ENCODE peak calls at places on chromosomes 13 and 19, in seven cellular contexts. O is K562, D is H1, X is SK-N-SH, B is GM12892, V is GM12878, A is HepG2. L is an unnamed sample.

GRCh38 chr13:100512422-100512821 is 76.2 kb downstream of the GGACT start:
- DNase-seq in B (no peak), D (no peak), A (no peak), X (no peak), V (no peak), O (no peak), L (no peak)

GRCh38 chr19:44051654-44052402 is at the start of gene ZNF223:
- DNase-seq in V (peak), A (peak), O (peak), B (peak), D (peak), X (peak), L (peak)

GRCh38 chr13:27997904-27998522 is 9.5 kb upstream of the URAD start:
- DNase-seq in X (no peak), O (peak), A (peak), B (no peak), D (peak), V (no peak), L (no peak)

GRCh38 chr13:52411629-52412028 is 5.7 kb upstream of the THSD1 start:
- DNase-seq in A (no peak), V (peak), O (no peak), X (no peak), D (no peak), B (no peak), L (no peak)

GRCh38 chr19:33055718-33056117 is 9.0 kb downstream of the RHPN2 start:
- DNase-seq in A (no peak), D (no peak), X (no peak), O (no peak), V (no peak), B (no peak), L (no peak)

GRCh38 chr19:10641248-10641647 is 12.9 kb upstream of the ILF3 start:
- DNase-seq in V (no peak), X (no peak), D (no peak), A (no peak), O (no peak), B (no peak), L (no peak)

GRCh38 chr19:18613589-18614234 is 1.0 kb downstream of the TMEM59L start:
- DNase-seq in D (no peak), X (no peak), A (no peak), B (no peak), O (no peak), V (no peak), L (no peak)

GRCh38 chr19:11138659-11139526 is 16.7 kb downstream of the SPC24 start:
- DNase-seq in X (peak), D (peak), A (peak), B (no peak), O (peak), V (no peak), L (no peak)

GRCh38 chr19:4909897-4910593 is 744 bp downstream of the UHRF1 start:
- DNase-seq in O (peak), V (peak), D (peak), X (peak), B (peak), A (peak), L (peak)

GRCh38 chr13:20130652-20131051 is 30.2 kb downstream of the GJA3 start:
- DNase-seq in X (no peak), D (no peak), B (no peak), O (no peak), V (no peak), A (no peak), L (no peak)

GRCh38 chr19:8004723-8005513 is 523 bp downstream of the ELAVL1 start:
- DNase-seq in B (no peak), D (no peak), A (no peak), O (peak), X (peak), V (no peak), L (no peak)

GRCh38 chr13:110308377-110309158 is 1.5 kb downstream of the COL4A2 start:
- DNase-seq in V (no peak), A (no peak), O (no peak), D (peak), B (no peak), X (peak), L (no peak)

GRCh38 chr13:72504026-72504925 is 223.2 kb downstream of the MZT1 start:
- DNase-seq in V (no peak), B (no peak), X (no peak), O (no peak), D (no peak), A (no peak), L (no peak)

GRCh38 chr13:112910616-112911280 is 58.3 kb upstream of the MCF2L start:
- DNase-seq in B (no peak), V (no peak), O (no peak), X (no peak), A (no peak), D (no peak), L (no peak)

GRCh38 chr19:38386300-38386967 is 1.4 kb downstream of the GGN start:
- DNase-seq in D (no peak), B (no peak), A (no peak), X (no peak), O (no peak), V (no peak), L (no peak)

GRCh38 chr19:53965091-53965490 is 2.4 kb downstream of the CACNG8 start:
- DNase-seq in X (no peak), A (no peak), D (no peak), O (no peak), V (no peak), B (no peak), L (no peak)

GRCh38 chr13:34459856-34460255 is 482.2 kb upstream of the NBEA start:
- DNase-seq in B (no peak), D (no peak), O (no peak), X (no peak), A (no peak), V (no peak), L (no peak)

GRCh38 chr19:19745496-19746285 is 12.8 kb upstream of the ZNF14 start:
- DNase-seq in A (no peak), X (peak), D (no peak), B (peak), O (peak), V (no peak), L (peak)

GRCh38 chr13:64423467-64423866 is 2806.7 kb downstream of the PCDH9 start:
- DNase-seq in B (no peak), D (no peak), V (no peak), X (no peak), O (no peak), A (no peak), L (no peak)

GRCh38 chr13:113906566-113906965 is 42.7 kb upstream of the GAS6 start:
- DNase-seq in X (no peak), B (no peak), V (no peak), A (no peak), D (peak), O (no peak), L (no peak)

GRCh38 chr19:7877249-7877836 is 3.2 kb upstream of the PRR36 start:
- DNase-seq in D (no peak), V (no peak), O (no peak), B (no peak), X (no peak), A (no peak), L (no peak)

GRCh38 chr19:34317311-34317927 is 47.6 kb upstream of the GPI start:
- DNase-seq in V (no peak), X (no peak), A (no peak), O (peak), D (no peak), B (no peak), L (no peak)

GRCh38 chr13:102680842-102681725 is 13.8 kb downstream of the METTL21C start:
- DNase-seq in B (no peak), X (no peak), O (no peak), D (no peak), A (no peak), V (no peak), L (no peak)

GRCh38 chr13:20151016-20151415 is 9.8 kb downstream of the GJA3 start:
- DNase-seq in B (no peak), O (peak), A (no peak), D (no peak), X (no peak), V (no peak), L (no peak)

GRCh38 chr19:41408256-41408655 is 10.6 kb downstream of the BCKDHA start:
- DNase-seq in D (no peak), O (no peak), A (no peak), V (no peak), X (no peak), B (no peak), L (no peak)

DNA sequence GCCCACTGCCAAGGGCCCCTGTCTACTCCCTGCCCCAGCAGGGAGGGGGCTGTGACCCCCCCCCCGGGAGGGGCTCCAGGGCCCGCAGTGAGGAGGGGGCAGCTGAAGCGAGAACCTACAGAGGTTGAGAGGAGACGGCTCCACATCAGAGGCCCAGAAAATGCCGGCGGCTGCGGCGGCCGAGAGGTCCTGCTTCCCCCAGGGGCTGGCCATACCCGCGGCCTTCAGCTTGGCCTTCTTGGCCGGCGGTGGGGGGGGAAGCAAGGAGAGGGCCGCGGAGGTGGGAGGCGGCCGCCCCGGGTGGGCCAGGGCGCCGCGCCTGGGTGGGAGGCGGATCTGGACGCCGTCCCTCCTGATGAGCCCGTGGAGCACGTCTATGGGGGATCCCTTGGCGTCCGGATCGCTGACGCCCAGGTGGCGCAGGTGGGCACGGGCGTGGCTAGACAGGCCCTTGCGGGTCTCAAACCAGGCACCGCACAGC is 9.2 kb upstream of the AKAP8L start:
- DNase-seq in V (no peak), B (no peak), A (no peak), D (no peak), O (no peak), X (no peak), L (no peak)
- TF ChIP-seq TAF1 in V (no peak), B (no peak), A (no peak), D (no peak), O (no peak), X (no peak), L (no peak)

GRCh38 chr13:97360610-97361009 is 73.4 kb upstream of the RAP2A start:
- DNase-seq in O (no peak), X (no peak), A (no peak), D (no peak), V (no peak), B (no peak), L (no peak)

GRCh38 chr13:97364031-97364430 is 69.9 kb upstream of the RAP2A start:
- DNase-seq in V (no peak), B (no peak), O (no peak), X (no peak), D (no peak), A (no peak), L (no peak)

GRCh38 chr13:97356592-97356991 is 77.4 kb upstream of the RAP2A start:
- DNase-seq in B (no peak), A (no peak), X (no peak), O (no peak), D (no peak), V (no peak), L (no peak)

GRCh38 chr13:97354808-97355207 is 79.2 kb upstream of the RAP2A start:
- DNase-seq in X (no peak), V (no peak), D (no peak), A (no peak), O (no peak), B (no peak), L (no peak)

GRCh38 chr13:97359181-97360057 is 74.5 kb upstream of the RAP2A start:
- DNase-seq in B (no peak), D (no peak), X (peak), O (peak), A (peak), V (no peak), L (no peak)
- TF ChIP-seq TAF1 in B (no peak), D (no peak), X (no peak), O (no peak), A (no peak), V (no peak), L (no peak)

DNA sequence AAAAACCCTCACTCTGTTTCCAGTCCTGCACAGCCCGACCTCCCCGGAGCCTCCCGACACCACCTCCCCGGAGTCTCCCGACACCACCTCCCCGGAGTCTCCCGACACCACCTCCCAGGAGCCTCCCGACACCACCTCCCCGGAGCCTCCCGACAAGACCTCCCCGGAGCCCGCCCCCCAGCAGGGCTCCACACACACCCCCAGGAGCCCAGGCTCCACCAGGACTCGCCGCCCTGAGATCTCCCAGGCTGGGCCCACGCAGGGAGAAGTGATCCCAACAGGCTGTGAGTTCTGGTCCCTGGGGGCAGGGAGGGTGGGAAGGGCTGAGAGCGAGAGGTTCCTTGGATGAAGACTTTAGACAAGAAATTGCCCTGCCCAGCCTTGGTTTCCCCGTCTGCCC is 5.4 kb downstream of the MADCAM1 start:
- DNase-seq in O (no peak), V (no peak), B (no peak), X (no peak), A (no peak), D (no peak), L (no peak)
- TF ChIP-seq TAF1 in O (no peak), V (no peak), B (no peak), X (no peak), A (no peak), D (no peak), L (no peak)

GRCh38 chr19:45202637-45203036 is 24.1 kb downstream of the BLOC1S3 start:
- DNase-seq in B (no peak), X (no peak), D (no peak), V (no peak), A (no peak), O (no peak), L (no peak)
- TF ChIP-seq TAF1 in B (no peak), X (no peak), D (no peak), V (no peak), A (no peak), O (no peak), L (no peak)

GRCh38 chr19:48867119-48867921 is 1.1 kb downstream of the PLEKHA4 start:
- DNase-seq in V (no peak), D (no peak), X (no peak), A (no peak), O (peak), B (no peak), L (no peak)

GRCh38 chr19:48867922-48868195 is 558 bp downstream of the PLEKHA4 start:
- DNase-seq in O (no peak), X (no peak), A (no peak), D (no peak), B (no peak), V (no peak), L (no peak)

GRCh38 chr19:48870048-48870447 is 1.6 kb upstream of the PLEKHA4 start:
- DNase-seq in D (no peak), X (no peak), O (no peak), A (no peak), V (no peak), B (no peak), L (no peak)

GRCh38 chr19:48866692-48867091 is 1.7 kb downstream of the PLEKHA4 start:
- DNase-seq in V (no peak), O (no peak), D (no peak), A (no peak), B (no peak), X (no peak), L (no peak)

GRCh38 chr19:48868196-48868886 is at the start of gene PLEKHA4:
- DNase-seq in O (peak), V (no peak), B (no peak), D (peak), X (peak), A (no peak), L (no peak)
- TF ChIP-seq TAF1 in O (no peak), V (no peak), B (no peak), D (no peak), X (peak), A (peak), L (no peak)

DNA sequence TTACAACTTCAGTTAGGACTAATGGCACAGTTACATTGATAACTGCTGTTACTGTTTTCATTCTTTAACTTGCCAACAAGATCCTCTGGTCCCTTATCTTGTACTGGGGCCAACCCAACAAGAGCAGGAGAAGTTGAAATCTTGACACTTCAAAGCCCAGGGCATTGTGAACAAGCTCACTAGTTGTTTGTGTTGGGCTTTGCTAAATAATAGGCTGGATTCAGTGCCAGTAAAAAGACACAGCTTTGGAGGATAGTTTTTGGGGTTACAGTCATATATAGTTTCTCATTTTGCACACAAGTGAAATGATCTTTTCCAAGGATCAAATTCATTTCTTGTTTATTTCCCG is 30.3 kb upstream of the LRCH1 start:
- DNase-seq in B (no peak), X (no peak), A (no peak), V (no peak), O (no peak), D (no peak), L (no peak)
- TF ChIP-seq TAF1 in B (no peak), X (no peak), A (no peak), V (no peak), O (no peak), D (no peak), L (no peak)

DNA sequence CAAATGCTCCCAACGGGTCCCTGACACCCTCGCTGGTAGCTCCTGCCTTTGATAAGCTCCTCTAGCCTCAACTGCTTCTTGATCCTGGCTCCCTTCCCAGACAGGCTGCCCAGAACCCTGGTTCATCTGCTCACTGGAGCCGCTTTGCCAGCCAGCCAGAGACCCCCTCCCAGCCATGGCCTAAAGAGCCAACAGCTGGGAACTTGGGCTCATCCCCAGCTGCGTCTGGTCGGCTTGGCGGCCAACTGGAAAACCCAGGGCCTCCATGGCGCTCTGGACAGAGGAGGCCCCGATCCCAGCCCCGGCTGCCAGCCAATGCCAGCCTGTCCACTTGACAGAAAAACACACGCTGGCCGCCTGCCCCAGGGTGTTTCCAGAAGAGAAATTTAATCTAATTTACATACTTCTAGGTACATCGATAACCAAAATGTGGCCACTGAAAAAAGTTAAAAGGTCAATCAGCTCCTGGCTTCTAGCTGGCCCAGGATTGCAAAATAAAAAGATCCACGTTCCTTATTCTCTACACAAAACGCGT is 3.0 kb upstream of the AKAP8L start:
- DNase-seq in X (peak), D (no peak), O (no peak), V (no peak), B (no peak), A (no peak), L (no peak)
- TF ChIP-seq TAF1 in X (no peak), D (no peak), O (no peak), V (no peak), B (no peak), A (no peak), L (no peak)

L was measured in GM12891.